ENCODE peak calls at places on chromosomes 4 and X, in six cellular contexts. S, F, J, U, V and D are unnamed samples.

GRCh38 chr4:1296324-1297022 is 6.8 kb downstream of the MAEA start:
- DNase-seq in S (no peak), F (no peak), J (no peak), U (no peak), V (no peak), D (no peak)

GRCh38 chrX:14802943-14803710 is 69.7 kb downstream of the FANCB start:
- DNase-seq in S (no peak), F (no peak), J (no peak), U (no peak), V (no peak), D (no peak)

GRCh38 chrX:107766470-107767140 is 9.0 kb downstream of the TSC22D3 start:
- DNase-seq in S (no peak), F (no peak), J (no peak), U (no peak), V (no peak), D (no peak)

GRCh38 chr4:28966982-28967381 is 1753.2 kb upstream of the PCDH7 start:
- DNase-seq in S (no peak), F (no peak), J (no peak), U (no peak), V (no peak), D (no peak)

GRCh38 chrX:129759576-129760061 is 20.1 kb upstream of the SASH3 start:
- DNase-seq in S (no peak), F (no peak), J (no peak), U (no peak), V (peak), D (no peak)

GRCh38 chrX:68842781-68843581 is 14.2 kb downstream of the EFNB1 start:
- DNase-seq in S (no peak), F (no peak), J (no peak), U (no peak), V (no peak), D (no peak)

GRCh38 chrX:102902355-102902754 is 34.7 kb upstream of the RAB40AL start:
- DNase-seq in S (no peak), F (no peak), J (no peak), U (no peak), V (no peak), D (no peak)

GRCh38 chr4:113049421-113050355 is at the start of gene ANK2:
- DNase-seq in S (peak), F (no peak), J (no peak), U (peak), V (no peak), D (no peak)

GRCh38 chrX:9681422-9681821 is 84.2 kb downstream of the GPR143 start:
- DNase-seq in S (no peak), F (no peak), J (no peak), U (no peak), V (no peak), D (no peak)

GRCh38 chrX:54479471-54480122 is 16.4 kb downstream of the FGD1 start:
- DNase-seq in S (no peak), F (no peak), J (no peak), U (no peak), V (no peak), D (peak)

GRCh38 chr4:4384837-4385236 is 2.1 kb upstream of the NSG1 start:
- DNase-seq in S (peak), F (peak), J (no peak), U (peak), V (peak), D (peak)

GRCh38 chrX:15761564-15762191 is 23.6 kb downstream of the CA5B start:
- DNase-seq in S (no peak), F (no peak), J (no peak), U (peak), V (peak), D (peak)

GRCh38 chrX:13892856-13893255 is 76.0 kb upstream of the GPM6B start:
- DNase-seq in S (no peak), F (no peak), J (no peak), U (no peak), V (no peak), D (no peak)

GRCh38 chr4:52844596-52844995 is 17.5 kb upstream of the RASL11B start:
- DNase-seq in S (no peak), F (no peak), J (no peak), U (no peak), V (no peak), D (no peak)

GRCh38 chr4:80307183-80307735 is 28.3 kb upstream of the CFAP299 start:
- DNase-seq in S (no peak), F (no peak), J (no peak), U (no peak), V (no peak), D (no peak)

GRCh38 chr4:30756553-30756952 is 36.4 kb downstream of the PCDH7 start:
- DNase-seq in S (no peak), F (no peak), J (no peak), U (no peak), V (no peak), D (no peak)

GRCh38 chr4:158170691-158171455 is 2.0 kb downstream of the GASK1B start:
- DNase-seq in S (no peak), F (no peak), J (no peak), U (no peak), V (peak), D (no peak)

GRCh38 chr4:187171731-187172339 is 448.2 kb upstream of the FAT1 start:
- DNase-seq in S (no peak), F (no peak), J (no peak), U (no peak), V (no peak), D (peak)

GRCh38 chrX:148599404-148599803 is 99.0 kb downstream of the AFF2 start:
- DNase-seq in S (no peak), F (no peak), J (no peak), U (no peak), V (peak), D (no peak)

GRCh38 chrX:72120798-72121197 is 10.9 kb downstream of the RTL5 start:
- DNase-seq in S (no peak), F (no peak), J (no peak), U (peak), V (no peak), D (no peak)

GRCh38 chr4:3710451-3711182 is 55.6 kb upstream of the ADRA2C start:
- DNase-seq in S (no peak), F (no peak), J (no peak), U (no peak), V (no peak), D (no peak)

GRCh38 chr4:151983854-151984253 is 223.0 kb upstream of the GATB start:
- DNase-seq in S (no peak), F (no peak), J (no peak), U (no peak), V (no peak), D (no peak)

GRCh38 chr4:3461515-3462291 is 1.4 kb upstream of the DOK7 start:
- DNase-seq in S (no peak), F (no peak), J (no peak), U (no peak), V (no peak), D (peak)

GRCh38 chr4:105147226-105148151 is 813 bp downstream of the TET2 start:
- DNase-seq in S (no peak), F (no peak), J (no peak), U (peak), V (peak), D (no peak)

GRCh38 chr4:189533603-189534002 is 407.1 kb upstream of the FRG1 start:
- DNase-seq in S (no peak), F (no peak), J (no peak), U (no peak), V (no peak), D (no peak)

GRCh38 chr4:94957030-94957429 is 199.3 kb downstream of the BMPR1B start:
- DNase-seq in S (no peak), F (no peak), J (no peak), U (no peak), V (no peak), D (no peak)

GRCh38 chr4:54187148-54187547 is 41.9 kb upstream of the PDGFRA start:
- DNase-seq in S (no peak), F (no peak), J (no peak), U (no peak), V (no peak), D (no peak)

GRCh38 chr4:66964467-66964866 is 580.8 kb downstream of the CENPC start:
- DNase-seq in S (no peak), F (no peak), J (no peak), U (no peak), V (no peak), D (no peak)

GRCh38 chr4:121256346-121256745 is 92.2 kb upstream of the TNIP3 start:
- DNase-seq in S (no peak), F (peak), J (peak), U (no peak), V (no peak), D (no peak)

GRCh38 chrX:43971966-43972961 is 926 bp downstream of the NDP start:
- DNase-seq in S (no peak), F (no peak), J (no peak), U (no peak), V (no peak), D (no peak)

GRCh38 chr4:159443975-159444374 is 341.1 kb downstream of the RAPGEF2 start:
- DNase-seq in S (no peak), F (no peak), J (no peak), U (no peak), V (no peak), D (no peak)

GRCh38 chr4:159444668-159445067 is 341.8 kb downstream of the RAPGEF2 start:
- DNase-seq in S (no peak), F (no peak), J (no peak), U (no peak), V (no peak), D (no peak)

GRCh38 chr4:159445671-159446070 is 342.8 kb downstream of the RAPGEF2 start:
- DNase-seq in S (no peak), F (no peak), J (no peak), U (no peak), V (no peak), D (no peak)

GRCh38 chr4:159447296-159447695 is 344.4 kb downstream of the RAPGEF2 start:
- DNase-seq in S (no peak), F (no peak), J (no peak), U (no peak), V (no peak), D (no peak)

GRCh38 chr4:159446266-159446976 is 343.5 kb downstream of the RAPGEF2 start:
- DNase-seq in S (peak), F (peak), J (peak), U (peak), V (peak), D (peak)
- TF ChIP-seq JUND in S (no peak), F (no peak), J (no peak), U (no peak), V (no peak), D (no peak)

DNA sequence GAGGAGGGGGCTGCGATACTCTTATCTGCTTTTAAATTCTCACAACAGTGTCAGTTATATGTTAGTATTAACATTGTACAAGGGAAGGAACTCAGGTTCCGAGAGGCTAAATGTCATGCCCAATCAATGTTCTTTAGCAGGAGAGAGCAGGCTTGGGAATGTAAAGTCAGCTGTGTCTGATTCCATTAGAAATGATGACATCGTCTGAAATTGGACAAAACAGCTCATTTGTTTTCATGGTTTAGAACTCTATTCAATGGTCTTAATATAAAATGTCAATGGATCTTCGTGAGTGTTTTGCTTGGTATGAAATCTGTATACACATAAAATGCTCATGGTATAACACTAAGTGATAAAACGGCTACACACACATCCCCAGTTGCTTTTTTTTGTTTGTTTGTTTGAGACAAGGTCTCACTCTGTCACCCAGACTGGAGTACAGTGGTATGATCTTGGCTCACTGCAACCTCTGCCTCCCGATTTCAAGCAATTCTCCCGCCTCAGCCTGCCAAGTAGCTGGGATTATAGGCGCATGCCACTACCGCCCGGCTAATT is 11.9 kb upstream of the SH3KBP1 start:
- DNase-seq in S (no peak), F (no peak), J (no peak), U (no peak), V (no peak), D (no peak)
- TF ChIP-seq JUND in S (no peak), F (no peak), J (no peak), U (no peak), V (no peak), D (no peak)

GRCh38 chrX:39477031-39477430 is 620.7 kb downstream of the BCOR start:
- DNase-seq in S (no peak), F (no peak), J (no peak), U (no peak), V (no peak), D (no peak)

GRCh38 chrX:39476596-39476995 is 621.2 kb downstream of the BCOR start:
- DNase-seq in S (no peak), F (no peak), J (no peak), U (no peak), V (no peak), D (no peak)

GRCh38 chrX:39477438-39478120 is 620.2 kb downstream of the BCOR start:
- DNase-seq in S (peak), F (no peak), J (no peak), U (no peak), V (peak), D (no peak)

GRCh38 chrX:39473812-39474211 is 623.9 kb downstream of the BCOR start:
- DNase-seq in S (no peak), F (no peak), J (no peak), U (no peak), V (no peak), D (no peak)

DNA sequence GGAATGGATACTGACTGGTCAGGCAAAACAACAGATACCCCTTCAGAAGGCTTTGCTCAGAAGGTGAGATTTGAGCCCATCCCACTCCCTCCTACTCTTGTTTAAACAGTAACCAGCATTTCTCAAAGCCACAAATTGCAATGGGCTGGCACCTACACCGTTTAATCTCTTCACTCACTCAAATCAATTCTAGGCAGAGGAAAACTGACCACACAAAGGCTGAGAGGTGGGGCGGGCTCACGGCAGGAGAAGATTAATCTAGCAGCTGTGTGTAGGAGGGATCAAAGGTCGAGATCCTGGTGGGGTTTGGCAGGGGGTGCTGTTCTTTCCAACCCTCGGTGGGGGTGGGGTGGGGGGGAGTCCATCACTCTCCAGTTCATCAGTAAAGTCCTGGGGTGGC is 622.4 kb downstream of the BCOR start:
- DNase-seq in S (no peak), F (no peak), J (no peak), U (no peak), V (peak), D (no peak)
- TF ChIP-seq JUND in S (no peak), F (no peak), J (no peak), U (no peak), V (no peak), D (no peak)

GRCh38 chr4:118034061-118034785 is at the start of gene NDST3:
- DNase-seq in S (no peak), F (peak), J (no peak), U (peak), V (no peak), D (peak)
- TF ChIP-seq JUND in S (no peak), F (no peak), J (no peak), U (no peak), V (no peak), D (no peak)

DNA sequence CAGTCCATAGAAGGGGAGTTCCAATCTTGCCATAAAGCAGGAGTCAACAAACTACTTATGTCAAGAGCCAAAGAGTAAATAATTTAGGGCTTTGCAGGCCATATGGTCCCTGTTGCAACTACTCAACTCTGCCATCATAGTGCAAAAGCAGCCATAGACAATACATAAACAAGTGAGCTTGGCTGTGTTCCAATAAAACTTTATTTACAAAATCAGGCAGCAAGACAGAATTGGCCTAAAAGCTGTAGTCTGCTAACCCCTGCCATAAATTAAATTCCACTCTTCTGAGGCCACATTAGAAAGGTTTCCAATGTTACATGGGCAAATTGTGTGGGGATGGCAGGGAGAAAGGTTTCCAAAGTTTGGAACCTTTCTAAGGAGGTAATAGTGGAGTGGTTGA is 14.7 kb downstream of the TRMT2B start:
- DNase-seq in S (no peak), F (no peak), J (no peak), U (no peak), V (no peak), D (no peak)
- TF ChIP-seq JUND in S (no peak), F (no peak), J (no peak), U (no peak), V (no peak), D (no peak)

DNA sequence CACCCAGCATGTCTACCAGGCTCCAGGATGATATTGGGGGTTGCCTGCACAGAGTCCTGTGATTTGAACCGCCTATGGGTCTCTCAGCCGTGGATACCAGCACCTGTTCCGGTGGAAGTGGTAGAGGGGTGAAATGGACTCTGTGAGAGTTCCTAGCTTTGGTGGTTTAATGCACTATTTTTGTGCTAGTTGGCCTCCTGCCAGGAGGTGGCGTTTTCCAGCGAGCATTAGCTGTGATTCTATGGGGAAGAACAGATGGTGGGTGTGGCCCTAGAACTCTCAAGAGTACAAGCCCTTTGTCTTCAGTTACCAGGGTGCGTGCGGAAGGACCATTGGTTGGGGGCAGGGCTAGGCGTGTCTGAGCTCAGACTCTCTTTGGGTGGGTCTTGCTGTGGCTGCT is 316.9 kb upstream of the AMOT start:
- DNase-seq in S (no peak), F (no peak), J (no peak), U (no peak), V (no peak), D (no peak)
- TF ChIP-seq JUND in S (no peak), F (no peak), J (no peak), U (no peak), V (no peak), D (no peak)

GRCh38 chr4:55830741-55831140 is 11.2 kb downstream of the EXOC1L start:
- DNase-seq in S (no peak), F (no peak), J (no peak), U (no peak), V (no peak), D (no peak)
- TF ChIP-seq JUND in S (no peak), F (no peak), J (no peak), U (no peak), V (no peak), D (no peak)